ENCODE peak calls at places on chromosome 19, in ten cellular contexts. T is stimulated activated CD4-positive, alpha-beta T cell treated with anti-CD3 and anti-CD28 coated beads, Interleukin-15, amount 100 ng/mL, for 48 hours; X is cardiac fibroblast; Z is activated CD4-positive, alpha-beta T cell treated with anti-CD3 and anti-CD28 coated beads, Interleukin-2, amount 50 U/mL, for 48 hours; S is HTR-8/SVneo; Q is LHCN-M2; F is activated T-helper 1 cell treated with anti-CD3 and anti-CD28 coated beads, Interleukin-2, amount 50 U/mL, for 16 hours; E is effector CD4-positive, alpha-beta T cell; L is AG04450; B is naive B cell. P is an unnamed sample.

GRCh38 chr19:17949956-17950309 is 17.0 kb upstream of the KCNN1 start:
- DNase-seq in T (no peak), X (no peak), Z (no peak), S (no peak), Q (no peak), F (no peak), E (no peak), L (no peak), B (no peak), P (no peak)

GRCh38 chr19:2260341-2260751 is 4.1 kb upstream of the JSRP1 start:
- DNase-seq in T (no peak), X (no peak), Z (no peak), S (no peak), Q (peak; percentile 48), F (no peak), E (no peak), L (no peak), B (no peak), P (no peak)

GRCh38 chr19:18650048-18650435 is 13.2 kb downstream of the KLHL26 start:
- DNase-seq in T (no peak), X (peak; percentile 82), Z (no peak), S (no peak), Q (no peak), F (no peak), E (no peak), L (no peak), B (no peak), P (no peak)

GRCh38 chr19:38556521-38557174 is 61.1 kb downstream of the MAP4K1 start:
- DNase-seq in T (no peak), X (no peak), Z (no peak), S (no peak), Q (no peak), F (no peak), E (no peak), L (no peak), B (no peak), P (no peak)

GRCh38 chr19:29893606-29894284 is 48.3 kb upstream of the URI1 start:
- DNase-seq in T (no peak), X (no peak), Z (no peak), S (no peak), Q (no peak), F (no peak), E (no peak), L (no peak), B (no peak), P (no peak)

GRCh38 chr19:41352609-41353465 is 885 bp downstream of the TGFB1 start:
- DNase-seq in T (peak; percentile 69), X (peak; percentile 57), Z (peak; percentile 78), S (peak; percentile 71), Q (peak; percentile 46), F (peak; percentile 70), E (peak; percentile 69), L (no peak), B (peak; percentile 87), P (no peak)

GRCh38 chr19:45469835-45470146 is 2.0 kb downstream of the FOSB start:
- DNase-seq in T (no peak), X (no peak), Z (peak; percentile 77), S (peak; percentile 86), Q (peak; percentile 67), F (no peak), E (no peak), L (no peak), B (no peak), P (no peak)

GRCh38 chr19:18006895-18007604 is 920 bp upstream of the ARRDC2 start:
- DNase-seq in T (peak; percentile 78), X (peak; percentile 77), Z (peak; percentile 82), S (peak; percentile 91), Q (peak; percentile 57), F (peak; percentile 74), E (peak; percentile 74), L (no peak), B (peak; percentile 79), P (no peak)

GRCh38 chr19:46537136-46538097 is 41.8 kb upstream of the PNMA8B start:
- DNase-seq in T (peak; percentile 47), X (peak; percentile 58), Z (peak; percentile 78), S (peak; percentile 41), Q (peak; percentile 26), F (peak; percentile 49), E (peak; percentile 56), L (no peak), B (peak; percentile 42), P (no peak)

GRCh38 chr19:20472854-20473253 is 92.7 kb downstream of the ZNF737 start:
- DNase-seq in T (no peak), X (no peak), Z (no peak), S (no peak), Q (no peak), F (no peak), E (no peak), L (no peak), B (no peak), P (no peak)

GRCh38 chr19:35890113-35890650 is 10.2 kb downstream of the NFKBID start:
- DNase-seq in T (no peak), X (no peak), Z (no peak), S (no peak), Q (no peak), F (no peak), E (no peak), L (no peak), B (peak; percentile 3), P (no peak)

GRCh38 chr19:18167975-18168645 is 5.5 kb upstream of the IFI30 start:
- DNase-seq in T (peak; percentile 62), X (peak; percentile 50), Z (peak; percentile 64), S (peak; percentile 75), Q (peak; percentile 17), F (peak; percentile 38), E (peak; percentile 47), L (no peak), B (peak; percentile 61), P (no peak)

GRCh38 chr19:46493236-46494114 is 2.2 kb downstream of the PNMA8B start:
- DNase-seq in T (peak; percentile 22), X (no peak), Z (peak; percentile 40), S (no peak), Q (no peak), F (no peak), E (no peak), L (no peak), B (peak; percentile 33), P (no peak)

GRCh38 chr19:3142292-3142670 is 6.4 kb downstream of the GNA15 start:
- DNase-seq in T (peak; percentile 64), X (peak; percentile 79), Z (peak; percentile 63), S (peak; percentile 69), Q (peak; percentile 98), F (no peak), E (no peak), L (peak; percentile 42), B (no peak), P (peak; percentile 71)

GRCh38 chr19:30920238-30920637 is 429.0 kb downstream of the TSHZ3 start:
- DNase-seq in T (no peak), X (no peak), Z (no peak), S (no peak), Q (no peak), F (no peak), E (no peak), L (no peak), B (no peak), P (no peak)

GRCh38 chr19:29299416-29300380 is 86.7 kb upstream of the UQCRFS1 start:
- DNase-seq in T (no peak), X (no peak), Z (no peak), S (no peak), Q (no peak), F (no peak), E (no peak), L (no peak), B (no peak), P (no peak)

GRCh38 chr19:41638624-41639023 is 11.8 kb upstream of the CEACAM4 start:
- DNase-seq in T (no peak), X (no peak), Z (no peak), S (no peak), Q (no peak), F (no peak), E (peak; percentile 14), L (no peak), B (no peak), P (no peak)

GRCh38 chr19:49827034-49827433 is 8.9 kb downstream of the MED25 start:
- DNase-seq in T (no peak), X (no peak), Z (no peak), S (no peak), Q (no peak), F (no peak), E (no peak), L (no peak), B (no peak), P (no peak)

GRCh38 chr19:45423589-45424190 is at the start of gene ERCC1:
- DNase-seq in T (peak; percentile 61), X (peak; percentile 97), Z (peak; percentile 96), S (peak; percentile 96), Q (peak; percentile 95), F (peak; percentile 64), E (no peak), L (peak; percentile 81), B (peak; percentile 75), P (peak; percentile 56)

P was measured in glomerular endothelial cell.